ENCODE peak calls at places on chromosomes 2 and 18, in four cellular contexts. W is neuronal stem cell; A is BE2C; M is CD8-positive, alpha-beta T cell. O is an unnamed sample.

GRCh38 chr2:9558948-9559381 is 3.3 kb upstream of the ADAM17 start:
- DNase-seq in W (no peak), A (no peak), M (no peak), O (no peak)

GRCh38 chr2:180938419-180938818 is 42.0 kb upstream of the UBE2E3 start:
- DNase-seq in W (no peak), A (no peak), M (no peak), O (no peak)

GRCh38 chr2:61658841-61659780 is 121.0 kb upstream of the XPO1 start:
- DNase-seq in W (peak; percentile 20), A (no peak), M (no peak), O (no peak)

GRCh38 chr2:109383505-109384307 is 230.1 kb downstream of the SEPTIN10 start:
- DNase-seq in W (no peak), A (no peak), M (no peak), O (no peak)

GRCh38 chr2:108958002-108958401 is 31.0 kb downstream of the EDAR start:
- DNase-seq in W (no peak), A (no peak), M (peak; percentile 25), O (no peak)

GRCh38 chr2:113124984-113125855 is 2.2 kb upstream of the IL1RN start:
- DNase-seq in W (no peak), A (no peak), M (no peak), O (no peak)

GRCh38 chr18:58400337-58400885 is 228.5 kb downstream of the ALPK2 start:
- DNase-seq in W (no peak), A (no peak), M (no peak), O (no peak)

GRCh38 chr2:190674966-190675650 is 26.2 kb downstream of the NAB1 start:
- DNase-seq in W (no peak), A (no peak), M (no peak), O (no peak)

GRCh38 chr2:120488531-120488930 is 142.6 kb downstream of the INHBB start:
- DNase-seq in W (no peak), A (no peak), M (no peak), O (no peak)

GRCh38 chr2:42971947-42972736 is 179.8 kb upstream of the HAAO start:
- DNase-seq in W (no peak), A (no peak), M (no peak), O (no peak)

GRCh38 chr2:128300621-128301020 is 18.0 kb downstream of the HS6ST1 start:
- DNase-seq in W (no peak), A (no peak), M (no peak), O (no peak)

GRCh38 chr2:3433339-3433699 is 53.8 kb downstream of the TRAPPC12 start:
- DNase-seq in W (no peak), A (no peak), M (no peak), O (no peak)

GRCh38 chr2:85439986-85440385 is 21.5 kb downstream of the SH2D6 start:
- DNase-seq in W (no peak), A (no peak), M (no peak), O (no peak)

GRCh38 chr2:216838146-216838545 is 21.7 kb downstream of the TNP1 start:
- DNase-seq in W (no peak), A (peak; percentile 39), M (no peak), O (no peak)

GRCh38 chr2:16200791-16201190 is 260.4 kb downstream of the MYCN start:
- DNase-seq in W (no peak), A (peak; percentile 100), M (no peak), O (no peak)

GRCh38 chr2:26757873-26758789 is 6.0 kb upstream of the SLC35F6 start:
- DNase-seq in W (no peak), A (no peak), M (no peak), O (no peak)

GRCh38 chr18:58572181-58572580 is 56.7 kb downstream of the ALPK2 start:
- DNase-seq in W (no peak), A (no peak), M (no peak), O (no peak)

DNA sequence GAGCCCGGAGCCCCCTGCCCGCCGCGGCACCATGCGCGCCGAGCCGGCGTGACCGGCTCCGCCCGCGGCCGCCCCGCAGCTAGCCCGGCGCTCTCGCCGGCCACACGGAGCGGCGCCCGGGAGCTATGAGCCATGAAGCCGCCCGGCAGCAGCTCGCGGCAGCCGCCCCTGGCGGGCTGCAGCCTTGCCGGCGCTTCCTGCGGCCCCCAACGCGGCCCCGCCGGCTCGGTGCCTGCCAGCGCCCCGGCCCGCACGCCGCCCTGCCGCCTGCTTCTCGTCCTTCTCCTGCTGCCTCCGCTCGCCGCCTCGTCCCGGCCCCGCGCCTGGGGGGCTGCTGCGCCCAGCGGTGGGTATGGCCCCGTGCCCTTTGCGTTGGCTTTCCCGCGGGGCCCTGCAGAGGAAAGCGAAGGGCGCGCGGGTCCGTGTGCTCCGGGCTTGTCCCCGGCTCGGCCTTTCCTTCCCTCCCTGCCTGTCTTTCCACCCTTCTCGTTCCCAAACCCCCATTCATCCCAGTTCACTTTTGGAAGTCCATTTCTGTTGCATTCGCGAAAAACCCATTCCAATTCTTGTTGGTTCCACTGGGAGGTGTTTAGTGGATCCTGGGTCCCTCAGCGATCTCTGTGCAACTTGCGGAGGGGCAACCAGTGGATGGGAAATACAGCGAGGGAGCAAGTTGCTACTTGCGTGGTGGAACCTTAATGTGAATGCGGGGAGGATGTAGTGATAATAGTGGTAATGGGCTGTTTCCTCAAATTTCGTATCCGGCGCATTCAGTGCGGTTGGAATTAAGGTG is 599 bp downstream of the ADAM23 start:
- DNase-seq in W (peak; percentile 18), A (peak; percentile 64), M (no peak), O (peak; percentile 12)
- H3K4me3 ChIP-seq in W (peak overlapping the region; percentile 73), A (peak overlapping the region; percentile 84), M (no peak overlapping the region), O (peak overlapping the region; percentile 29)

GRCh38 chr2:239729681-239730566 is 295.2 kb downstream of the NDUFA10 start:
- DNase-seq in W (no peak), A (no peak), M (no peak), O (no peak)
- H3K9me3 ChIP-seq in W (no peaks in the 10 kb centered on the region), A (no peaks in the 10 kb centered on the region), M (no peaks in the 10 kb centered on the region), O (no peaks in the 10 kb centered on the region)

GRCh38 chr2:170820647-170821630 is 4.3 kb downstream of the GAD1 start:
- DNase-seq in W (no peak), A (no peak), M (no peak), O (peak; percentile 51)
- H3K4me3 ChIP-seq in W (no peak overlapping the region), A (no peak overlapping the region), M (peak overlapping the region; percentile 53), O (peak overlapping the region; percentile 51)

DNA sequence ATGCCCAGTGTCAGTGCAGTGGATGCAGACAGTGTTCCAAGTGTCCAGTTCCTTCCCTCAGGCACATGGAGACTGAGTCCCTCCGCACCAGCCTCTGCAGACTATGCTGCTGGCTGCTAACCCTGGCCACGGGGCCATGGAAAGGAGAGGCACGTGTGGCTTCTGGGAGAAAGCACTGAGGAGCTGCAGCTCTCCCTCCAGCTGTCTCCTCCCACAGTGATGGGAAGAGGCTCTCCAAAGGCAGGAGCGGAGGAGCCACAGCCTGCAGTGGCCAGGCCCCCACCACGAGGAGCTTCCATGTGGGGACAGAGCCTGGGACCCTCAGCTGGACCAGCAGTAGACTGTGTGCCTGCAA is 141.1 kb downstream of the NDUFA10 start:
- DNase-seq in W (no peak), A (no peak), M (no peak), O (no peak)
- H3K9me3 ChIP-seq in W (peaks cover 6% of the 10 kb centered on the region), A (peaks cover 3% of the 10 kb centered on the region), M (peaks cover 5% of the 10 kb centered on the region), O (no peaks in the 10 kb centered on the region)

DNA sequence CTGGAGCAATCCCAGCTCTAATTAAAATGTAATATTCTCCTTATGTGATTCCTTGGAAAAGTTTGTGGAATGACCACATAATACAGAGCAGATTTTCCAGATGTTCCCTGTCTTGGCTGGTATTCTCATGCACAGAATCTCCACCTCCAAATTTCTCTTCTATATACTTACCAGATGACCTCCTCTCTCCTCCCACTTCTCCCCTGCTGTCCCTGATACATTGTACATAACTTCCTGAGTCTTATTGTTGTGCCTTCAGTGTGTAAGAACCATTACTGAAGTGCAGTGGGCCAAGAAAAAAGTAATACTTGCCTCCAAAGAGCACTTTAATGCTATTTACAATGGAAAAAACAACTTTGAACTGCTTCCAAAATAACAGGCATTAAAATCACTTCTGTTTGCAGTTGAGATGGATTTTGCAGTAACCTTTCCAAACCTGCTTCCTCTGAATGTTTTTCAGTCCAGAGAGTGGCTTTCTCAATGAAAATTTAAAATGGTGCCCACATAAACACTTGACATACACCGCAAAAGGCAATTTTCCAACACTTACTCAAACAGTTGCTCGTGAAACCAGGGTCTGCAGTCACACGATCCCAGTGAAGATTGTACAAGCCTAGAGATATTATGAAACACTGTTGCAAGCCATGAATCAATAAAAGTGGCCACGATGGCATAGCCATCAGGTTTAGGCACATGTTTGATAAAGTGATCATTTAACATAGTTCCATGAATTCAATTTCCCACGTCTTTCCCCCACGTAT is 258.1 kb downstream of the MTX2 start:
- DNase-seq in W (no peak), A (no peak), M (no peak), O (no peak)
- H3K4me3 ChIP-seq in W (no peak overlapping the region), A (no peak overlapping the region), M (no peak overlapping the region), O (no peak overlapping the region)

DNA sequence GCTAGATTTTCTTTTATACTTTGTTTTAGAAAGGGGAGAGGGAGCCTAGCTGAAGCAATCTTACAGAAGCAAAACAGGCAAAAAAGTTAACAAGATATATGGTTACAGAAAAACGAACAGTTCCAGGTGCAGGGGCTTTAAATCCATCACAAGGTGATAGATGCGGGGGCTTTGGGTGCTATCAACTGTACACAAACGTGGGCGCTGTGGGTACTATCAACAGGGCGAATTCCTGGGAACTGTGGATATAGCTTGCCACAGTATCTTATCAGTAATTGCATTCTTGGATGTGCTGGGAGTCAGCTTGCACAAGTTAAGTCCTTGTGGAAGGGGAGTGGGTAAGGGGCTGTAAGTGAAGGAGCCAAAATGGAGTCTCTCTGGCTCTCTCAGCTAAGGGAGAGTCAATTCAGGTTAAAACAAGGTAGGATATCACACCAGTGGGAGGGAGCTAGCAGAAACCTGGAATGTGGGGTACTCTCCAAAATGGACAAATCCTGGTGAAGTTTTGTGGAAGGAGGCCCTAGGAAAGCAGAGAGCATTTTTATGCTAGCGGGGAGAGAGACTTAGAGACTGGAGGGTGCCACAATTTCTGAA is 325.8 kb upstream of the SPHKAP start:
- DNase-seq in W (no peak), A (no peak), M (no peak), O (no peak)
- H3K9me3 ChIP-seq in W (no peaks in the 10 kb centered on the region), A (no peaks in the 10 kb centered on the region), M (no peaks in the 10 kb centered on the region), O (no peaks in the 10 kb centered on the region)

GRCh38 chr2:212626371-212626918 is 87.8 kb upstream of the ERBB4 start:
- DNase-seq in W (no peak), A (no peak), M (no peak), O (no peak)
- H3K4me3 ChIP-seq in W (no peak overlapping the region), A (no peak overlapping the region), M (no peak overlapping the region), O (no peak overlapping the region)

O was measured in CD4-positive, alpha-beta memory T cell.